ENCODE peak calls at places on chromosomes 13 and 19, in eight cellular contexts. One of them, this sample, is unnamed.

GRCh38 chr13:45916036-45916435 is 64.5 kb upstream of the SIAH3 start:
- DNase-seq in endothelial cell of umbilical vein: no peak
- DNase-seq in testis: no peak
- DNase-seq in lower lobe of right lung: no peak
- DNase-seq in heart left ventricle: no peak
- DNase-seq in left ventricle myocardium inferior: no peak
- DNase-seq in suprapubic skin: no peak
- DNase-seq in foreskin keratinocyte: no peak
- DNase-seq in this sample: no peak

GRCh38 chr19:48218964-48219363 is 36.7 kb downstream of the CARD8 start:
- DNase-seq in endothelial cell of umbilical vein: peak; percentile 65
- DNase-seq in testis: no peak
- DNase-seq in lower lobe of right lung: no peak
- DNase-seq in heart left ventricle: no peak
- DNase-seq in left ventricle myocardium inferior: no peak
- DNase-seq in suprapubic skin: no peak
- DNase-seq in foreskin keratinocyte: no peak
- DNase-seq in this sample: no peak

GRCh38 chr13:106591299-106591698 is 23.4 kb upstream of the ARGLU1 start:
- DNase-seq in endothelial cell of umbilical vein: no peak
- DNase-seq in testis: no peak
- DNase-seq in lower lobe of right lung: no peak
- DNase-seq in heart left ventricle: no peak
- DNase-seq in left ventricle myocardium inferior: no peak
- DNase-seq in suprapubic skin: no peak
- DNase-seq in foreskin keratinocyte: no peak
- DNase-seq in this sample: no peak

GRCh38 chr19:39270091-39270871 is 2.1 kb downstream of the IFNL2 start:
- DNase-seq in endothelial cell of umbilical vein: no peak
- DNase-seq in testis: no peak
- DNase-seq in lower lobe of right lung: no peak
- DNase-seq in heart left ventricle: no peak
- DNase-seq in left ventricle myocardium inferior: no peak
- DNase-seq in suprapubic skin: peak; percentile 24
- DNase-seq in foreskin keratinocyte: no peak
- DNase-seq in this sample: no peak

GRCh38 chr19:39970424-39970673 is 616 bp upstream of the PSMC4 start:
- DNase-seq in endothelial cell of umbilical vein: no peak
- DNase-seq in testis: no peak
- DNase-seq in lower lobe of right lung: no peak
- DNase-seq in heart left ventricle: no peak
- DNase-seq in left ventricle myocardium inferior: no peak
- DNase-seq in suprapubic skin: no peak
- DNase-seq in foreskin keratinocyte: no peak
- DNase-seq in this sample: no peak

GRCh38 chr13:44930907-44931676 is 58.2 kb downstream of the NUFIP1 start:
- DNase-seq in endothelial cell of umbilical vein: no peak
- DNase-seq in testis: no peak
- DNase-seq in lower lobe of right lung: no peak
- DNase-seq in heart left ventricle: no peak
- DNase-seq in left ventricle myocardium inferior: no peak
- DNase-seq in suprapubic skin: no peak
- DNase-seq in foreskin keratinocyte: no peak
- DNase-seq in this sample: no peak

GRCh38 chr19:342801-343421 is 1.7 kb downstream of the MIER2 start:
- DNase-seq in endothelial cell of umbilical vein: peak; percentile 98
- DNase-seq in testis: peak; percentile 50
- DNase-seq in lower lobe of right lung: peak; percentile 78
- DNase-seq in heart left ventricle: peak; percentile 91
- DNase-seq in left ventricle myocardium inferior: peak; percentile 67
- DNase-seq in suprapubic skin: peak; percentile 86
- DNase-seq in foreskin keratinocyte: peak; percentile 20
- DNase-seq in this sample: no peak

GRCh38 chr19:41688098-41688497 is at the start of gene CEACAM7:
- DNase-seq in endothelial cell of umbilical vein: no peak
- DNase-seq in testis: no peak
- DNase-seq in lower lobe of right lung: no peak
- DNase-seq in heart left ventricle: no peak
- DNase-seq in left ventricle myocardium inferior: no peak
- DNase-seq in suprapubic skin: no peak
- DNase-seq in foreskin keratinocyte: no peak
- DNase-seq in this sample: no peak

GRCh38 chr19:2949939-2950285 is 5.1 kb upstream of the ZNF77 start:
- DNase-seq in endothelial cell of umbilical vein: peak; percentile 99
- DNase-seq in testis: no peak
- DNase-seq in lower lobe of right lung: no peak
- DNase-seq in heart left ventricle: peak; percentile 67
- DNase-seq in left ventricle myocardium inferior: no peak
- DNase-seq in suprapubic skin: no peak
- DNase-seq in foreskin keratinocyte: no peak
- DNase-seq in this sample: peak; percentile 46

GRCh38 chr19:32166238-32166637 is 179.2 kb upstream of the ZNF507 start:
- DNase-seq in endothelial cell of umbilical vein: no peak
- DNase-seq in testis: no peak
- DNase-seq in lower lobe of right lung: no peak
- DNase-seq in heart left ventricle: no peak
- DNase-seq in left ventricle myocardium inferior: no peak
- DNase-seq in suprapubic skin: no peak
- DNase-seq in foreskin keratinocyte: no peak
- DNase-seq in this sample: no peak

GRCh38 chr13:60654405-60654804 is 257.4 kb downstream of the TDRD3 start:
- DNase-seq in endothelial cell of umbilical vein: peak; percentile 56
- DNase-seq in testis: peak; percentile 52
- DNase-seq in lower lobe of right lung: no peak
- DNase-seq in heart left ventricle: peak; percentile 33
- DNase-seq in left ventricle myocardium inferior: peak; percentile 33
- DNase-seq in suprapubic skin: no peak
- DNase-seq in foreskin keratinocyte: no peak
- DNase-seq in this sample: no peak

GRCh38 chr13:27233964-27234363 is 17.4 kb upstream of the RPL21 start:
- DNase-seq in endothelial cell of umbilical vein: no peak
- DNase-seq in testis: no peak
- DNase-seq in lower lobe of right lung: no peak
- DNase-seq in heart left ventricle: no peak
- DNase-seq in left ventricle myocardium inferior: no peak
- DNase-seq in suprapubic skin: no peak
- DNase-seq in foreskin keratinocyte: no peak
- DNase-seq in this sample: no peak

GRCh38 chr19:674282-675151 is 1.7 kb upstream of the FSTL3 start:
- DNase-seq in endothelial cell of umbilical vein: no peak
- DNase-seq in testis: peak; percentile 62
- DNase-seq in lower lobe of right lung: no peak
- DNase-seq in heart left ventricle: peak; percentile 56
- DNase-seq in left ventricle myocardium inferior: peak; percentile 58
- DNase-seq in suprapubic skin: peak; percentile 66
- DNase-seq in foreskin keratinocyte: no peak
- DNase-seq in this sample: no peak

GRCh38 chr13:96141032-96141431 is 51.1 kb downstream of the HS6ST3 start:
- DNase-seq in endothelial cell of umbilical vein: no peak
- DNase-seq in testis: no peak
- DNase-seq in lower lobe of right lung: no peak
- DNase-seq in heart left ventricle: no peak
- DNase-seq in left ventricle myocardium inferior: no peak
- DNase-seq in suprapubic skin: no peak
- DNase-seq in foreskin keratinocyte: no peak
- DNase-seq in this sample: no peak

GRCh38 chr13:84706004-84706710 is 823.9 kb upstream of the SLITRK1 start:
- DNase-seq in endothelial cell of umbilical vein: no peak
- DNase-seq in testis: no peak
- DNase-seq in lower lobe of right lung: no peak
- DNase-seq in heart left ventricle: no peak
- DNase-seq in left ventricle myocardium inferior: no peak
- DNase-seq in suprapubic skin: no peak
- DNase-seq in foreskin keratinocyte: no peak
- DNase-seq in this sample: no peak

DNA sequence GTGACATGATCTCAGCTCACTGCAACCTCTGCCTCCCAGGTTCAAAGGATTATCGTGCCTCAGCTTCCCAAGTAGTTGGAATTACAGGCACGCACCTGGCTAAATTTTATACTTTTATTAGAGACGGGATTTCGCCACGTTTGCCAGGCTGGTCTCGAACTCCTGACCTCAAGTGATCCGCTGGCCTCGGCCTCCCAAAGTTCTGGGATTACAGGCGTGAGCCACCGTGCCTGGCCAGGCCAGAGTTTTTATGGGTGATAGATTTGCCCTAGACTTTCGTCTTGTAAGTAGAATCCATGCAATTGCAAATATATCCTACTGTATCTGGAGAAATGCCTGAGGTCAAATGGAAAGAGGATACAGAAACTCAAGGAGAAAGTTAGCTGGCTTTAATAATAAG is 819.9 kb upstream of the SLITRK1 start:
- DNase-seq in endothelial cell of umbilical vein: no peak
- DNase-seq in testis: no peak
- DNase-seq in lower lobe of right lung: no peak
- DNase-seq in heart left ventricle: no peak
- DNase-seq in left ventricle myocardium inferior: no peak
- DNase-seq in suprapubic skin: no peak
- DNase-seq in foreskin keratinocyte: no peak
- DNase-seq in this sample: no peak
- TF ChIP-seq CTCF in endothelial cell of umbilical vein: no peak
- TF ChIP-seq CTCF in testis: no peak
- TF ChIP-seq CTCF in lower lobe of right lung: no peak
- TF ChIP-seq CTCF in heart left ventricle: no peak
- TF ChIP-seq CTCF in left ventricle myocardium inferior: no peak
- TF ChIP-seq CTCF in suprapubic skin: no peak
- TF ChIP-seq CTCF in foreskin keratinocyte: no peak
- TF ChIP-seq CTCF in this sample: no peak

GRCh38 chr13:113649212-113649611 is 8.8 kb downstream of the ATP4B start:
- DNase-seq in endothelial cell of umbilical vein: no peak
- DNase-seq in testis: no peak
- DNase-seq in lower lobe of right lung: peak; percentile 30
- DNase-seq in heart left ventricle: peak; percentile 6
- DNase-seq in left ventricle myocardium inferior: peak; percentile 3
- DNase-seq in suprapubic skin: peak; percentile 51
- DNase-seq in foreskin keratinocyte: no peak
- DNase-seq in this sample: peak; percentile 39
- H3K4me1 ChIP-seq in endothelial cell of umbilical vein: peaks cover 4% of the 10 kb centered on the region
- H3K4me1 ChIP-seq in testis: peaks cover 6% of the 10 kb centered on the region
- H3K4me1 ChIP-seq in lower lobe of right lung: peaks cover 21% of the 10 kb centered on the region
- H3K4me1 ChIP-seq in heart left ventricle: peaks cover 10% of the 10 kb centered on the region
- H3K4me1 ChIP-seq in left ventricle myocardium inferior: peaks cover 20% of the 10 kb centered on the region
- H3K4me1 ChIP-seq in suprapubic skin: peaks cover 24% of the 10 kb centered on the region
- H3K4me1 ChIP-seq in foreskin keratinocyte: no peaks in the 10 kb centered on the region
- H3K4me1 ChIP-seq in this sample: peaks cover 4% of the 10 kb centered on the region

GRCh38 chr13:110700186-110700585 is 5.7 kb downstream of the CARS2 start:
- DNase-seq in endothelial cell of umbilical vein: no peak
- DNase-seq in testis: no peak
- DNase-seq in lower lobe of right lung: no peak
- DNase-seq in heart left ventricle: no peak
- DNase-seq in left ventricle myocardium inferior: no peak
- DNase-seq in suprapubic skin: peak; percentile 26
- DNase-seq in foreskin keratinocyte: no peak
- DNase-seq in this sample: no peak
- H3K27me3 ChIP-seq in endothelial cell of umbilical vein: no peaks in the 10 kb centered on the region
- H3K27me3 ChIP-seq in testis: no peaks in the 10 kb centered on the region
- H3K27me3 ChIP-seq in lower lobe of right lung: no peaks in the 10 kb centered on the region
- H3K27me3 ChIP-seq in heart left ventricle: no peaks in the 10 kb centered on the region
- H3K27me3 ChIP-seq in left ventricle myocardium inferior: no peaks in the 10 kb centered on the region
- H3K27me3 ChIP-seq in suprapubic skin: no peaks in the 10 kb centered on the region
- H3K27me3 ChIP-seq in foreskin keratinocyte: no peaks in the 10 kb centered on the region
- H3K27me3 ChIP-seq in this sample: no peaks in the 10 kb centered on the region

DNA sequence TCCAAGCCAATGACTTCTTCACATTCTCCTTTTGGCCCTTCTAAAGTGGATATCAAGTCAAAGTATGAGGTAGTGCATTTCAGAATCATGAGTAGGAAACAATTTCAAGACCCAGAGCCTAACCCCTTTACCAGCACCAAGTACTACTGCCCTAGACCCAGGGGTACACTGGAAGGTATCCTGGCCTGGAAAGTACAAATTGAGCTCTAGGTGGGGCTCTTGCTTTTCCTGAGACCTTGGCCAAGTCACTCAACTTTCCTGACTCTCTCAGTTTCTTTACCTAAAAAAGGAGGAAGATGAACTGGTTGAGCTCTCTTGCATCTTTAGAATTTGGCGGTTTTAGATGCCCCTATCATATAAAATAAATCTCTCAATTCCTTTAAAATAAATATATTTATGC is 204.7 kb downstream of the FGF14 start:
- DNase-seq in endothelial cell of umbilical vein: no peak
- DNase-seq in testis: no peak
- DNase-seq in lower lobe of right lung: no peak
- DNase-seq in heart left ventricle: no peak
- DNase-seq in left ventricle myocardium inferior: no peak
- DNase-seq in suprapubic skin: no peak
- DNase-seq in foreskin keratinocyte: no peak
- DNase-seq in this sample: no peak
- TF ChIP-seq CTCF in endothelial cell of umbilical vein: no peak
- TF ChIP-seq CTCF in testis: no peak
- TF ChIP-seq CTCF in lower lobe of right lung: peak; percentile 18
- TF ChIP-seq CTCF in heart left ventricle: peak; percentile 32
- TF ChIP-seq CTCF in left ventricle myocardium inferior: peak; percentile 52
- TF ChIP-seq CTCF in suprapubic skin: no peak
- TF ChIP-seq CTCF in foreskin keratinocyte: peak; percentile 64
- TF ChIP-seq CTCF in this sample: no peak

GRCh38 chr19:6533000-6533328 is 2.1 kb downstream of the TNFSF9 start:
- DNase-seq in endothelial cell of umbilical vein: no peak
- DNase-seq in testis: no peak
- DNase-seq in lower lobe of right lung: no peak
- DNase-seq in heart left ventricle: no peak
- DNase-seq in left ventricle myocardium inferior: no peak
- DNase-seq in suprapubic skin: no peak
- DNase-seq in foreskin keratinocyte: no peak
- DNase-seq in this sample: no peak
- H3K4me1 ChIP-seq in endothelial cell of umbilical vein: peaks cover 4% of the 10 kb centered on the region
- H3K4me1 ChIP-seq in testis: peaks cover 9% of the 10 kb centered on the region
- H3K4me1 ChIP-seq in lower lobe of right lung: peaks cover 32% of the 10 kb centered on the region
- H3K4me1 ChIP-seq in heart left ventricle: peaks cover 26% of the 10 kb centered on the region
- H3K4me1 ChIP-seq in left ventricle myocardium inferior: peaks cover 39% of the 10 kb centered on the region
- H3K4me1 ChIP-seq in suprapubic skin: peaks cover 38% of the 10 kb centered on the region
- H3K4me1 ChIP-seq in foreskin keratinocyte: peaks cover 7% of the 10 kb centered on the region
- H3K4me1 ChIP-seq in this sample: no peaks in the 10 kb centered on the region

DNA sequence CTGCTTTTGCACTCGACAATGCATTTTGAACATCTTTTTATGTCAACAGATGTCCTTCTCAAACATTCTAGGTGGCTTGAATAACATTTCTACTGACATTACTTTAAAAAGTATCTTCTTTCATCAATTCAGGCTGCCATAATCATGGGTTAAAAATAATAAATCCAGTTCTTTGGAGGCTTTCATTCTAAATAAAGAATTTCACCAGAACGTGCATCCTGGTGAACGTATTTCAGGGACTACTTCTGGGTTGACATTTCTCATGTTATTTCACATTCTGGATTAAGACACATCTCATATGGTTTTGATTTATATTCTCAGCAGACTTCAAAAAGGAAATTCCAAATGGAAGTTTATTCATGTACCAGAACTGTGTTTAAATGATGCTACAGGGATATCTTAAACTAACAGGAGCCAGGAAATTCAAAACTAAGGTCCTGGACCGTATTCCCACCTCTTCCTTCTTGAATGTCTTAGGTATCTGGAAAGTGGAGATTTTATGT is 107.3 kb downstream of the STARD13 start:
- DNase-seq in endothelial cell of umbilical vein: peak; percentile 33
- DNase-seq in testis: no peak
- DNase-seq in lower lobe of right lung: no peak
- DNase-seq in heart left ventricle: no peak
- DNase-seq in left ventricle myocardium inferior: no peak
- DNase-seq in suprapubic skin: no peak
- DNase-seq in foreskin keratinocyte: no peak
- DNase-seq in this sample: no peak
- H3K27me3 ChIP-seq in endothelial cell of umbilical vein: no peaks in the 10 kb centered on the region
- H3K27me3 ChIP-seq in testis: no peaks in the 10 kb centered on the region
- H3K27me3 ChIP-seq in lower lobe of right lung: no peaks in the 10 kb centered on the region
- H3K27me3 ChIP-seq in heart left ventricle: no peaks in the 10 kb centered on the region
- H3K27me3 ChIP-seq in left ventricle myocardium inferior: no peaks in the 10 kb centered on the region
- H3K27me3 ChIP-seq in suprapubic skin: no peaks in the 10 kb centered on the region
- H3K27me3 ChIP-seq in foreskin keratinocyte: no peaks in the 10 kb centered on the region
- H3K27me3 ChIP-seq in this sample: no peaks in the 10 kb centered on the region

GRCh38 chr19:55231391-55232283 is 3.1 kb upstream of the TMEM86B start:
- DNase-seq in endothelial cell of umbilical vein: no peak
- DNase-seq in testis: no peak
- DNase-seq in lower lobe of right lung: no peak
- DNase-seq in heart left ventricle: no peak
- DNase-seq in left ventricle myocardium inferior: no peak
- DNase-seq in suprapubic skin: no peak
- DNase-seq in foreskin keratinocyte: no peak
- DNase-seq in this sample: no peak
- TF ChIP-seq CTCF in endothelial cell of umbilical vein: no peak
- TF ChIP-seq CTCF in testis: no peak
- TF ChIP-seq CTCF in lower lobe of right lung: no peak
- TF ChIP-seq CTCF in heart left ventricle: no peak
- TF ChIP-seq CTCF in left ventricle myocardium inferior: no peak
- TF ChIP-seq CTCF in suprapubic skin: no peak
- TF ChIP-seq CTCF in foreskin keratinocyte: no peak
- TF ChIP-seq CTCF in this sample: no peak

This sample was measured in pancreas.